ENCODE peak calls at places on chromosome 22, in eight cellular contexts. H is mammary epithelial cell, R is tibial artery, I is pancreas, Q is endothelial cell, D is ovary, J is WTC11, C is neural progenitor cell. O is an unnamed sample.

GRCh38 chr22:36986242-36986821 is 32.9 kb downstream of the TST start:
- DNase-seq in H (no peak), R (no peak), J (peak), Q (peak), C (peak), I (peak), D (no peak), O (peak)

GRCh38 chr22:49503321-49503720 is 324.4 kb downstream of the BRD1 start:
- DNase-seq in I (no peak), R (no peak), H (no peak), J (no peak), Q (no peak), D (no peak), C (no peak), O (no peak)

GRCh38 chr22:48141301-48141700 is 1378.9 kb downstream of the TBC1D22A start:
- DNase-seq in D (no peak), R (no peak), I (no peak), C (no peak), J (no peak), Q (no peak), H (no peak), O (no peak)

GRCh38 chr22:46366801-46367706 is 31.5 kb downstream of the TRMU start:
- DNase-seq in R (no peak), J (no peak), Q (no peak), H (no peak), I (peak), C (no peak), D (peak), O (no peak)

GRCh38 chr22:46312056-46312455 is 15.4 kb downstream of the GTSE1 start:
- DNase-seq in H (no peak), R (no peak), Q (no peak), J (no peak), D (no peak), C (no peak), I (no peak), O (no peak)

GRCh38 chr22:28442264-28442950 is 237.2 kb downstream of the TTC28 start:
- DNase-seq in C (peak), Q (peak), J (peak), D (peak), I (peak), H (peak), R (peak), O (peak)

GRCh38 chr22:19983701-19984100 is 32.9 kb downstream of the ARVCF start:
- DNase-seq in H (no peak), I (no peak), R (no peak), Q (no peak), J (no peak), D (peak), C (no peak), O (no peak)

GRCh38 chr22:30439836-30440235 is 14.3 kb downstream of the MTFP1 start:
- DNase-seq in C (no peak), Q (no peak), D (no peak), J (no peak), I (no peak), R (no peak), H (no peak), O (no peak)

GRCh38 chr22:41308544-41308947 is 7.2 kb downstream of the ZC3H7B start:
- DNase-seq in D (no peak), I (no peak), R (no peak), H (no peak), J (no peak), Q (no peak), C (no peak), O (no peak)

GRCh38 chr22:38866399-38867123 is 5.5 kb downstream of the CBX6 start:
- DNase-seq in C (peak), R (peak), H (no peak), D (no peak), Q (peak), I (no peak), J (peak), O (no peak)

GRCh38 chr22:42680648-42681047 is 31.5 kb upstream of the CYB5R3 start:
- DNase-seq in Q (no peak), H (peak), J (no peak), D (no peak), C (no peak), I (no peak), R (no peak), O (no peak)

GRCh38 chr22:29691636-29692326 is 28.0 kb upstream of the CABP7 start:
- DNase-seq in H (no peak), R (no peak), I (no peak), Q (no peak), C (no peak), J (peak), D (no peak), O (no peak)

GRCh38 chr22:19845369-19845722 is 9.3 kb downstream of the GNB1L start:
- DNase-seq in C (no peak), J (no peak), Q (no peak), I (no peak), H (no peak), D (no peak), R (no peak), O (no peak)

GRCh38 chr22:39739338-39740027 is 154.1 kb downstream of the ENTHD1 start:
- DNase-seq in R (no peak), I (no peak), Q (no peak), D (no peak), H (no peak), C (no peak), J (no peak), O (no peak)

GRCh38 chr22:22210375-22210774 is 34.2 kb upstream of the VPREB1 start:
- DNase-seq in H (peak), I (no peak), J (no peak), D (no peak), C (no peak), R (no peak), Q (no peak), O (no peak)

GRCh38 chr22:34294986-34295385 is 374.7 kb upstream of the LARGE1 start:
- DNase-seq in Q (no peak), D (no peak), J (no peak), I (no peak), H (no peak), C (no peak), R (no peak), O (no peak)

GRCh38 chr22:30221121-30221992 is 25.2 kb downstream of the LIF start:
- DNase-seq in R (no peak), J (no peak), I (no peak), C (no peak), Q (no peak), D (no peak), H (no peak), O (no peak)

GRCh38 chr22:30490399-30490798 is 15.1 kb downstream of the SEC14L4 start:
- DNase-seq in Q (no peak), C (peak), H (no peak), J (peak), R (no peak), D (no peak), I (no peak), O (peak)

GRCh38 chr22:46060292-46061123 is 83.5 kb upstream of the WNT7B start:
- DNase-seq in J (peak), C (no peak), I (no peak), D (no peak), R (peak), H (peak), Q (no peak), O (no peak)

GRCh38 chr22:27420817-27421361 is 380.7 kb downstream of the MN1 start:
- DNase-seq in J (no peak), Q (no peak), R (peak), H (peak), C (no peak), D (peak), I (peak), O (no peak)

GRCh38 chr22:46114518-46115387 is 35.6 kb upstream of the PPARA start:
- DNase-seq in I (peak), J (no peak), C (no peak), Q (no peak), R (no peak), H (no peak), D (peak), O (no peak)

GRCh38 chr22:49999901-50000586 is 12.5 kb downstream of the IL17REL start:
- DNase-seq in C (no peak), Q (no peak), J (no peak), H (no peak), I (peak), D (no peak), R (no peak), O (no peak)

DNA sequence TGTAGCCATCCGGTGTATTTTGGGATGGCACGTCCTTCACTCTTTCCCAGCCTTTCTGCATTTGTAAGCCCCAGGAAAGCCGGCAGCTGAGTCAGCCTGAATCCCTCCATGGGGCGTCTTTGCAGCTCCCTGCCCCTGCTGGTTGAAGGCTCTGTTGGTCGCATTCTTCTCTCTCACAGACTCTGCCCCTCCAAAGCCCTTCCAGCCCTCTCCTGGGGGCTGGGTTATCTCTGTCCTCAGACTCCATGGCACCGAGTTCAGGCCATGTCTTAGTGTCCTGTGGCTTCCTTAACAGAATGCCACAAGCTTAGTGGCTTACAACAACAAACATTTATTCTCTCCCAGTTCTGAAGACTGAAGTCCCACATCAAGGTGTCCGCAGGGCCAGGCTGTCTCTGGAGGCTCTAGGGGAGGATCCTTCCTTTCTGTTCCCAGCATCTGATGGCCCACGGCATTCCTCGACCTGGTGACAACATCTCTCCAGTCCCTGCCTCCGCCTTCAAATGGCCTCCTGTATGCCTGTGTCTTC is 62.2 kb downstream of the BCR start:
- DNase-seq in Q (no peak), R (no peak), I (no peak), C (peak), J (peak), D (no peak), H (no peak), O (peak)
- TF ChIP-seq CTCF in Q (no peak), R (no peak), I (no peak), C (no peak), J (no peak), D (no peak), H (no peak), O (no peak)

DNA sequence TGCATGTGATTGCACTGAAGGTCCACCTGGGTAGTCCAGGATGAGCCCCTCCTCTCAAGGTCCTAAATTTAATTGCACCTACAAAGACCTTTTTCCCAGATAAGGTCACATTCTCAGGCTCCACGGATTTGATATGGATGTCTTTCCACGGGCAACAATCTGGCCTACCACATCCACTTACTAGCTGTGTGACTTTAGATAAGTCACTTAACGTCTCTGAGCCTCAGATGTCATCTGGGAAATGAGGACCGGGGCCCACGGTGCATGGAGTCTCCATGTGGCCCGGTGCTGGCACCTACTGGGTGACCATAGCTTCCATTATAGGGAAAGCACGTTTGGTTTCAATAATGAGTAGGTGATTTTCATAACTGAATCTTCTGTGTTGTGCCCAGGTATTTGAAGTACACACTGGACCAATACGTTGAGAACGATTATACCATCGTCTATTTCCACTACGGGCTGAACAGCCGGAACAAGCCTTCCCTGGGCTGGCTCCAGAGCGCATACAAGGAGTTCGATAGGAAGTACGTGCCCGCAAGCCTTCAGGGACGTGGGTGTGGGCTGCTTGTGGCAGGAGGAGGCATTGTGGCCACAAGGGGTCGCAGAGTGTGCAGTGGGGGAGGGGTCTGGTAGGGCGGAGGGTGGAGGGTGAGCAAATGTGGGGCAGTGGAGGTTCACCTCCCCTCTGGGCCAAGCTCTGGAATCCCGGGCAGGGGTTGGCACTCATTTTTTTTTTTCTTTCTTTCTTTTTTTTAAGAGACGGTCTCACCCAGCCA is 55.7 kb downstream of the ARHGAP8 start:
- DNase-seq in I (no peak), J (peak), R (no peak), H (no peak), C (peak), Q (peak), D (no peak), O (peak)
- TF ChIP-seq CTCF in I (no peak), J (peak), R (no peak), H (no peak), C (peak), Q (peak), D (no peak), O (peak)

GRCh38 chr22:33271390-33272161 is 213.4 kb upstream of the SYN3 start:
- DNase-seq in J (no peak), H (no peak), C (peak), R (peak), Q (no peak), D (peak), I (peak), O (no peak)
- TF ChIP-seq CTCF in J (no peak), H (no peak), C (no peak), R (peak), Q (no peak), D (no peak), I (no peak), O (no peak)

GRCh38 chr22:25853501-25853900 is 111.5 kb downstream of the MYO18B start:
- DNase-seq in R (no peak), D (no peak), Q (no peak), H (no peak), C (no peak), I (no peak), J (no peak), O (no peak)
- TF ChIP-seq CTCF in R (no peak), D (no peak), Q (no peak), H (no peak), C (no peak), I (no peak), J (no peak), O (no peak)